ENCODE peak calls at places on chromosomes 11 and 22, in ten cellular contexts. F is C1 segment of cervical spinal cord; L is tibial nerve; V is GF-D8; A is NCI-H345; J is activated naive CD4-positive, alpha-beta T cell treated with anti-CD3 and anti-CD28 coated beads, Interleukin-2, amount 10 ng/mL, durations not matched to agents 7 days and 5 days; Q is activated T-cell treated with anti-CD3 and anti-CD28 coated beads for 1 hour; C is posterior cingulate gyrus; X is kidney tubule cell; U is MCF 10A. W is an unnamed sample.

GRCh38 chr11:108221401-108221800 is 1.0 kb downstream of the NPAT start:
- DNase-seq in F (no peak), L (no peak), V (peak), A (no peak), J (no peak), Q (no peak), C (no peak), X (peak), U (no peak), W (no peak)

GRCh38 chr22:35155403-35156025 is 89.6 kb downstream of the ISX start:
- DNase-seq in F (no peak), L (no peak), V (no peak), A (no peak), J (no peak), Q (no peak), C (no peak), X (no peak), U (no peak), W (no peak)

GRCh38 chr11:2036863-2037486 is 39.3 kb upstream of the H19 start:
- DNase-seq in F (no peak), L (no peak), V (no peak), A (no peak), J (no peak), Q (no peak), C (no peak), X (no peak), U (no peak), W (no peak)

GRCh38 chr11:116336540-116336939 is 436.2 kb downstream of the BUD13 start:
- DNase-seq in F (no peak), L (no peak), V (no peak), A (peak), J (no peak), Q (no peak), C (no peak), X (no peak), U (no peak), W (no peak)

GRCh38 chr11:69372589-69373250 is 78.8 kb downstream of the MYEOV start:
- DNase-seq in F (no peak), L (no peak), V (no peak), A (no peak), J (peak), Q (no peak), C (peak), X (no peak), U (no peak), W (no peak)

GRCh38 chr11:120590472-120590871 is 78.9 kb downstream of the GRIK4 start:
- DNase-seq in F (no peak), L (no peak), V (no peak), A (no peak), J (no peak), Q (no peak), C (no peak), X (no peak), U (peak), W (no peak)

GRCh38 chr11:93614111-93614784 is 47.2 kb upstream of the CEP295 start:
- DNase-seq in F (no peak), L (no peak), V (no peak), A (no peak), J (peak), Q (no peak), C (no peak), X (no peak), U (peak), W (no peak)

GRCh38 chr22:24186352-24186740 is 5.1 kb downstream of the SUSD2 start:
- DNase-seq in F (no peak), L (no peak), V (no peak), A (no peak), J (no peak), Q (no peak), C (no peak), X (no peak), U (no peak), W (no peak)

GRCh38 chr11:131914299-131914902 is 544.0 kb downstream of the NTM start:
- DNase-seq in F (no peak), L (no peak), V (no peak), A (no peak), J (no peak), Q (no peak), C (no peak), X (peak), U (no peak), W (no peak)

GRCh38 chr22:37808294-37808657 is 542 bp downstream of the GCAT start:
- DNase-seq in F (no peak), L (no peak), V (no peak), A (no peak), J (no peak), Q (no peak), C (no peak), X (peak), U (no peak), W (no peak)

GRCh38 chr11:119319702-119320592 is 3.0 kb upstream of the MCAM start:
- DNase-seq in F (peak), L (no peak), V (no peak), A (no peak), J (no peak), Q (no peak), C (peak), X (no peak), U (no peak), W (no peak)

GRCh38 chr22:46484861-46485595 is 52.4 kb downstream of the CELSR1 start:
- DNase-seq in F (no peak), L (no peak), V (no peak), A (no peak), J (no peak), Q (no peak), C (peak), X (peak), U (no peak), W (peak)

GRCh38 chr22:31272522-31273446 is 19.5 kb downstream of the PIK3IP1 start:
- DNase-seq in F (peak), L (no peak), V (peak), A (peak), J (peak), Q (peak), C (no peak), X (peak), U (peak), W (no peak)

GRCh38 chr11:134043821-134044420 is 25.0 kb upstream of the JAM3 start:
- DNase-seq in F (no peak), L (no peak), V (no peak), A (no peak), J (no peak), Q (no peak), C (no peak), X (no peak), U (no peak), W (no peak)

GRCh38 chr11:97894978-97895377 is 1125.8 kb upstream of the CNTN5 start:
- DNase-seq in F (no peak), L (no peak), V (no peak), A (no peak), J (no peak), Q (no peak), C (no peak), X (no peak), U (no peak), W (no peak)

GRCh38 chr11:58560842-58561241 is 14.8 kb downstream of the LPXN start:
- DNase-seq in F (no peak), L (no peak), V (no peak), A (no peak), J (no peak), Q (no peak), C (no peak), X (peak), U (no peak), W (no peak)

GRCh38 chr11:60485987-60486386 is 6.6 kb upstream of the MS4A12 start:
- DNase-seq in F (no peak), L (no peak), V (peak), A (no peak), J (peak), Q (no peak), C (no peak), X (peak), U (peak), W (no peak)

W was measured in epithelial cell of proximal tubule.